ENCODE peak calls at places on chromosome 1, in four cellular contexts. X, U, K and J are unnamed samples. For H3K4me1, the result is how much of the 10 kb centered on the place peaks cover.

GRCh38 chr1:25808481-25809244 is 8.7 kb downstream of the SELENON start:
- DNase-seq in U (no peak), X (no peak), K (no peak), J (no peak)

GRCh38 chr1:47663286-47663685 is 225.4 kb downstream of the FOXD2 start:
- DNase-seq in X (no peak), U (no peak), K (no peak), J (no peak)

GRCh38 chr1:46489169-46489637 is 433 bp upstream of the DMBX1 start:
- DNase-seq in K (no peak), U (no peak), X (no peak), J (no peak)

GRCh38 chr1:103106426-103107321 is 1.6 kb downstream of the COL11A1 start:
- DNase-seq in X (peak), K (peak), U (no peak), J (no peak)

GRCh38 chr1:63622847-63623566 is 29.8 kb downstream of the PGM1 start:
- DNase-seq in X (peak), U (no peak), K (no peak), J (no peak)

GRCh38 chr1:107965112-107965991 is at the start of gene VAV3:
- DNase-seq in U (peak), K (peak), X (peak), J (peak)

GRCh38 chr1:60527567-60527966 is 454.0 kb upstream of the C1orf87 start:
- DNase-seq in X (no peak), U (no peak), K (no peak), J (no peak)

GRCh38 chr1:231693361-231694080 is 66.9 kb downstream of the DISC1 start:
- DNase-seq in U (no peak), K (no peak), X (no peak), J (no peak)

GRCh38 chr1:201756411-201756810 is 72.5 kb upstream of the IPO9 start:
- DNase-seq in X (no peak), K (no peak), U (no peak), J (no peak)

GRCh38 chr1:223180803-223181321 is 37.8 kb upstream of the TLR5 start:
- DNase-seq in K (no peak), X (no peak), U (no peak), J (no peak)

GRCh38 chr1:224116131-224116530 is 2.2 kb downstream of the FBXO28 start:
- DNase-seq in U (no peak), K (no peak), X (peak), J (no peak)

GRCh38 chr1:66396212-66396890 is 137.6 kb upstream of the SGIP1 start:
- DNase-seq in X (no peak), K (no peak), U (no peak), J (no peak)
- H3K4me1 ChIP-seq in X (under half), K (under half), U (under half), J (under half)

GRCh38 chr1:2351723-2352122 is 39.6 kb downstream of the MORN1 start:
- DNase-seq in X (no peak), K (no peak), U (no peak), J (no peak)

GRCh38 chr1:2353907-2354438 is 37.4 kb downstream of the MORN1 start:
- DNase-seq in U (no peak), K (no peak), X (no peak), J (no peak)

GRCh38 chr1:2354511-2355407 is 36.6 kb downstream of the MORN1 start:
- DNase-seq in K (no peak), X (no peak), U (no peak), J (no peak)

GRCh38 chr1:2352341-2353214 is 38.8 kb downstream of the MORN1 start:
- DNase-seq in K (no peak), U (no peak), X (no peak), J (no peak)

GRCh38 chr1:2353215-2353906 is 38.0 kb downstream of the MORN1 start:
- DNase-seq in X (no peak), U (no peak), K (no peak), J (no peak)
- H3K27ac ChIP-seq in X (peak), U (no peak), K (no peak), J (no peak)

GRCh38 chr1:33029209-33029608 is 7.5 kb downstream of the AK2 start:
- DNase-seq in U (no peak), K (no peak), X (no peak), J (no peak)
- H3K4me1 ChIP-seq in U (under half), K (under half), X (under half), J (under half)

GRCh38 chr1:28235746-28236655 is at the start of gene ATP5IF1:
- DNase-seq in U (peak), K (peak), X (peak), J (peak)

GRCh38 chr1:28240024-28240423 is 4.1 kb downstream of the ATP5IF1 start:
- DNase-seq in U (no peak), X (no peak), K (no peak), J (no peak)

GRCh38 chr1:28236656-28237331 is 870 bp downstream of the ATP5IF1 start:
- DNase-seq in X (peak), K (no peak), U (no peak), J (peak)

GRCh38 chr1:28241633-28242241 is 5.8 kb downstream of the ATP5IF1 start:
- DNase-seq in U (no peak), X (no peak), K (no peak), J (no peak)

GRCh38 chr1:28239004-28239403 is 3.1 kb downstream of the ATP5IF1 start:
- DNase-seq in U (no peak), K (no peak), X (no peak), J (no peak)
- H3K27ac ChIP-seq in U (no peak), K (no peak), X (no peak), J (no peak)

GRCh38 chr1:156669794-156670193 is 7.4 kb downstream of the NES start:
- DNase-seq in K (no peak), X (no peak), U (no peak), J (no peak)
- H3K4me1 ChIP-seq in K (half or more), X (half or more), U (under half), J (under half)

GRCh38 chr1:228944991-228945390 is 209.7 kb downstream of the RHOU start:
- DNase-seq in K (no peak), X (no peak), U (no peak), J (no peak)
- H3K27ac ChIP-seq in K (no peak), X (no peak), U (no peak), J (no peak)

GRCh38 chr1:71640131-71640530 is 559.3 kb upstream of the ZRANB2 start:
- DNase-seq in K (no peak), X (no peak), U (no peak), J (no peak)
- H3K4me1 ChIP-seq in K (under half), X (under half), U (under half), J (under half)